ENCODE peak calls at places on chromosome 13, in four cellular contexts. Z is K562, N is HepG2, X is GM12878. V is an unnamed sample.

GRCh38 chr13:66576381-66576780 is 653.8 kb downstream of the PCDH9 start:
- DNase-seq in X (no peak), N (no peak), Z (no peak), V (no peak)

GRCh38 chr13:75050419-75051066 is 431.4 kb downstream of the TBC1D4 start:
- DNase-seq in Z (no peak), N (no peak), X (no peak), V (no peak)

GRCh38 chr13:44912617-44913016 is 76.7 kb downstream of the NUFIP1 start:
- DNase-seq in X (no peak), Z (no peak), N (no peak), V (no peak)

GRCh38 chr13:81048026-81048461 is 707.1 kb upstream of the SPRY2 start:
- DNase-seq in Z (no peak), X (peak), N (no peak), V (no peak)

GRCh38 chr13:31972453-31972852 is 59.1 kb upstream of the FRY start:
- DNase-seq in N (no peak), Z (no peak), X (no peak), V (no peak)

GRCh38 chr13:111531505-111531904 is 211.1 kb downstream of the TEX29 start:
- DNase-seq in Z (no peak), X (no peak), N (no peak), V (no peak)

GRCh38 chr13:52463526-52463925 is 8.2 kb downstream of the CKAP2 start:
- DNase-seq in Z (no peak), N (no peak), X (no peak), V (no peak)

GRCh38 chr13:46595136-46595917 is 42.4 kb downstream of the LRCH1 start:
- DNase-seq in N (no peak), Z (no peak), X (no peak), V (no peak)

GRCh38 chr13:51734786-51735185 is 69.2 kb downstream of the DHRS12 start:
- DNase-seq in N (no peak), Z (no peak), X (no peak), V (no peak)

GRCh38 chr13:32001392-32001768 is 30.2 kb upstream of the FRY start:
- DNase-seq in X (no peak), Z (peak), N (peak), V (peak)

GRCh38 chr13:45333973-45334922 is 6.7 kb downstream of the TPT1 start:
- DNase-seq in X (no peak), Z (no peak), N (no peak), V (no peak)

GRCh38 chr13:108266316-108266936 is 3.1 kb upstream of the TNFSF13B start:
- DNase-seq in Z (no peak), X (no peak), N (no peak), V (no peak)

GRCh38 chr13:96958286-96958891 is 35.9 kb downstream of the OXGR1 start:
- DNase-seq in Z (peak), N (peak), X (no peak), V (no peak)

GRCh38 chr13:80313668-80314278 is 27.2 kb downstream of the SPRY2 start:
- DNase-seq in Z (no peak), X (no peak), N (no peak), V (no peak)

GRCh38 chr13:68551701-68552522 is 1321.8 kb upstream of the PCDH9 start:
- DNase-seq in Z (no peak), X (no peak), N (no peak), V (no peak)

GRCh38 chr13:33745370-33746324 is 72.3 kb upstream of the RFC3 start:
- DNase-seq in N (no peak), X (no peak), Z (no peak), V (no peak)

GRCh38 chr13:110390572-110390971 is 83.5 kb downstream of the COL4A2 start:
- DNase-seq in Z (no peak), N (no peak), X (no peak), V (no peak)

GRCh38 chr13:30618186-30618937 is 642 bp downstream of the USPL1 start:
- DNase-seq in Z (no peak), N (peak), X (no peak), V (no peak)

GRCh38 chr13:35917942-35918645 is 213.1 kb downstream of the DCLK1 start:
- DNase-seq in N (no peak), X (no peak), Z (no peak), V (no peak)

GRCh38 chr13:36850790-36851438 is 31.9 kb downstream of the RFXAP start:
- DNase-seq in Z (no peak), X (no peak), N (peak), V (peak)

GRCh38 chr13:93183302-93183701 is 43.3 kb upstream of the GPC6 start:
- DNase-seq in N (no peak), X (no peak), Z (no peak), V (peak)

GRCh38 chr13:77674802-77675201 is 22.7 kb upstream of the SLAIN1 start:
- DNase-seq in Z (no peak), N (no peak), X (no peak), V (no peak)

GRCh38 chr13:103275079-103275478 is 208.9 kb upstream of the SLC10A2 start:
- DNase-seq in Z (no peak), N (no peak), X (no peak), V (no peak)

GRCh38 chr13:39281539-39282150 is 243.4 kb downstream of the NHLRC3 start:
- DNase-seq in N (peak), X (no peak), Z (no peak), V (no peak)

GRCh38 chr13:70723732-70724131 is 615.5 kb upstream of the KLHL1 start:
- DNase-seq in N (peak), Z (no peak), X (no peak), V (no peak)

GRCh38 chr13:30711375-30711774 is 24.0 kb upstream of the ALOX5AP start:
- DNase-seq in Z (no peak), N (no peak), X (no peak), V (no peak)

GRCh38 chr13:99722931-99723330 is 221.7 kb downstream of the TM9SF2 start:
- DNase-seq in X (peak), Z (no peak), N (no peak), V (no peak)

GRCh38 chr13:72004236-72004635 is 137.2 kb upstream of the DACH1 start:
- DNase-seq in N (no peak), Z (no peak), X (no peak), V (no peak)

GRCh38 chr13:109625156-109625555 is 161.2 kb downstream of the IRS2 start:
- DNase-seq in X (no peak), Z (no peak), N (no peak), V (no peak)

GRCh38 chr13:39284801-39285388 is 246.6 kb downstream of the NHLRC3 start:
- DNase-seq in N (no peak), Z (no peak), X (no peak), V (no peak)

GRCh38 chr13:79966502-79966901 is 374.4 kb downstream of the SPRY2 start:
- DNase-seq in N (no peak), X (no peak), Z (no peak), V (peak)

GRCh38 chr13:40490086-40490723 is 176.2 kb downstream of the FOXO1 start:
- DNase-seq in N (no peak), Z (no peak), X (no peak), V (no peak)

GRCh38 chr13:45325806-45326205 is 15.2 kb downstream of the TPT1 start:
- DNase-seq in X (no peak), Z (no peak), N (peak), V (no peak)

GRCh38 chr13:41224113-41225110 is 30.0 kb upstream of the KBTBD7 start:
- DNase-seq in X (no peak), Z (no peak), N (no peak), V (no peak)

GRCh38 chr13:84208251-84208650 is 326.0 kb upstream of the SLITRK1 start:
- DNase-seq in Z (no peak), N (no peak), X (no peak), V (no peak)

GRCh38 chr13:76067850-76068249 is 431.7 kb downstream of the LMO7 start:
- DNase-seq in N (no peak), Z (no peak), X (no peak), V (no peak)
- TF ChIP-seq TCF7 in N (no peak), Z (no peak), X (no peak), V (no peak)

GRCh38 chr13:105702441-105702840 is 833.0 kb downstream of the EFNB2 start:
- DNase-seq in X (no peak), Z (no peak), N (no peak), V (no peak)
- TF ChIP-seq TCF7 in X (no peak), Z (no peak), N (no peak), V (no peak)

DNA sequence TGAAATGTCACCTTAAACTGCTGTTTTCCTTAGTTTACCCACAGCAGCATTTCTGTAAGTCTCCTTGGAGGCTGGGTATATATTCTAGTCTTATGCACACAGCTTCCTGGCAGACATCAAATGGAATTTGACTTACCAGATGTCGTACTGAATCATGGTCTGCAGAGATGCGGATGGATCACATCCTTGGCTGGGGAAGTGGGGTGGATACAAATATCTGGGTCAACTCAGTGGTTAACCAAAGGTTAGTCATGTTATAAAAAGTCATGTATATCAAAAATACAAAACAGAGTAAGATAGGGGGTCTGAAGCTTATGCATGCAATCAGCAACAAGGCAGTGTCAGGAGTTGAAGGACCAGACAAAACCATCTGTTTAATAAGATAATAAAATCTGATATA is 61.8 kb downstream of the WASF3 start:
- DNase-seq in N (no peak), X (no peak), Z (no peak), V (no peak)
- TF ChIP-seq TCF7 in N (no peak), X (no peak), Z (no peak), V (no peak)

GRCh38 chr13:21590231-21590630 is 13.7 kb downstream of the MICU2 start:
- DNase-seq in Z (no peak), N (no peak), X (no peak), V (no peak)

GRCh38 chr13:21594715-21595545 is 9.0 kb downstream of the MICU2 start:
- DNase-seq in Z (no peak), X (no peak), N (no peak), V (no peak)

GRCh38 chr13:21596722-21597121 is 7.2 kb downstream of the MICU2 start:
- DNase-seq in X (no peak), N (no peak), Z (no peak), V (no peak)

DNA sequence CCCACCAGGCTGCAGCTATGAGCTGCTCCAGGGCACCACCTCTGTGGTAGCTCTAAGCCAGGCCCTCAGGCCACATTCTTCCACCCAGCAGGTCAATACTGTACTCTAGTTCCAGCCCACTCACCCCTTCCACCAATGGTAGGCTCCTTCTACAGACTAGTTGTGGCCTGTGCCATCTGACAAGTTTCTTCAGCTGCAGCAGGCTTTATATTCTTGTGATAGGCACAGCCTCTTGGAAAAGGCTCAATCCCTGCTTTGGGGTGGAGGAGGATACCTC is 8.5 kb downstream of the MICU2 start:
- DNase-seq in N (no peak), Z (no peak), X (peak), V (no peak)
- TF ChIP-seq TCF7 in N (no peak), Z (no peak), X (no peak), V (no peak)

DNA sequence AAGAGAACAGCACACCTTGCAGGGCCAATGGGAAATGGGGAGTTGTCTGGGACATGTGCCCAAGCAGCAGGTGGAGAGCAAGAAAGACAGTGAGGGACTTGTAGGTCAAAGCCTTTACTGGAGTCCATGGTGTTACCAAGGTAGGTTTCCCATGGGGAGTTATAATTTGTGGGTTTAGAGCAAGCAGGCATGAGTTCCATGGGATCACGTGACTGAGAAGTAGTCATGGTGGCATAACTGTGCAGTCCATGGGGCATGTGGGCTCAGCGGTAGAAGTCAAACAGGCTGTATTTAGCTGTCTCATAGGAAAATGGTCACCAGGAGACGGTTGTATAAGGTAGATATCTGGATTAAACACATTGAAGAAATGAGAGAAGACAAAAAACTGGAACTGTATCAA is 715.1 kb downstream of the SLITRK1 start:
- DNase-seq in Z (no peak), X (no peak), N (no peak), V (no peak)
- TF ChIP-seq TCF7 in Z (no peak), X (no peak), N (no peak), V (no peak)

DNA sequence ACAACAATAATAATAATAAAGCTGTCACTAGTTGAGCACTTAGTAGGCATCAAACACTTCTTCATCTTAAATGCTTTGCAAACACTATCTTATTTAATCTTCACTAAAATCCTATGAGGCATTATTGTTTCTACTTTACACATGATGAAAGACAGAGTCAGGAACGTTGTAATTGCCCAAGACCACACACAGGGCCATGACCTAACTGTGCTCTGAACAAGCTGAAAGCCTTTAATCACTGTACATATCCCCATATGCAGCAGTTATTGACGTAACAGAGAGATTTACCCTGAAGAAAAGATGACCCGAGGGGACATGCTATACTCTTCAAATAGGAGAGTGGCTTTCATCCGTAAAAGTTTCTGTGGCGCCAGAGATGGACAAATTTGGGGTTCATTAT is 53.0 kb downstream of the SACS start:
- DNase-seq in Z (no peak), X (no peak), N (no peak), V (no peak)
- TF ChIP-seq TCF7 in Z (no peak), X (no peak), N (no peak), V (no peak)

DNA sequence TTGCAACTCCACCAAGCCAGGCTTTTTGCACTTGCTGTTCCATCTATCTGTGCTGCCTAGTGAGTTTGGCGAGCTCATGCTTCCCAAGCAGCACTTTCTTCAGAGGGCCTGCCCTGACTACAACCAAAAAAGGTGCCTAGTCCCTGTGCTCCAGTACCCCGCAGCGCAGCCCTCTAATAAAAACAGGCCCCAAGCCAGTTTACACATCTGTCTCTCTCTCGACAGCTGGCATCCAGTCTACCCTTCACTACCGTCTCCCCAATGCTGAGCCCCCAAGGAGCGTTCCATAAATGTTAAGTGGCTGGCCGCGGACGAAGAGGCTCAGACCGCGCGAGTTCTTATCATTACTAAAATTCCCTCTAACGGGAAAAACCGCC is 512 bp downstream of the MED4 start:
- DNase-seq in Z (no peak), X (no peak), N (no peak), V (no peak)
- TF ChIP-seq TCF7 in Z (no peak), X (no peak), N (no peak), V (no peak)

DNA sequence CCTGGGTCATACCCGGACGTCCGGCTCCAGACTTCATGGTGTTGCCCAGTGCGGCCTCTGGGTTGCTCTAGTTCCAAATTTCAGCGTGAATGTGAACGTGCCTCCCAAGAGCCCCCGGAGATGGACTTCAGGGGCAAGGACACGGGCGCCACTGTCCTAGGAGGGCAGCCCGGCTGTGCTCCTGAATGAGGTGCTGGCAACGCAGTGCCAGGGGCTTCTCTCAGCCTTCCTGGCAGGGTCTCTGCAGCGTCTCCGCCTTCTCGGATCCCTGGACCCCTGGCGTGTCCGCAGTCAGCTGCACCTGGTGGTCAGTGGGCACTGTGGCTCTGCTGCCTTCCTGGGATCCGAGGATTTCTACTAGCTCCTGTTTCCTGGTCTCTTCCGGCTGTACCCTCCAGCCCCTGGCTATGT is 101.7 kb upstream of the MCF2L start:
- DNase-seq in N (no peak), Z (no peak), X (no peak), V (no peak)
- TF ChIP-seq TCF7 in N (no peak), Z (no peak), X (no peak), V (no peak)

GRCh38 chr13:50107205-50107604 is 92.0 kb downstream of the KCNRG start:
- DNase-seq in Z (no peak), N (no peak), X (no peak), V (no peak)
- TF ChIP-seq TCF7 in Z (no peak), N (no peak), X (no peak), V (no peak)

DNA sequence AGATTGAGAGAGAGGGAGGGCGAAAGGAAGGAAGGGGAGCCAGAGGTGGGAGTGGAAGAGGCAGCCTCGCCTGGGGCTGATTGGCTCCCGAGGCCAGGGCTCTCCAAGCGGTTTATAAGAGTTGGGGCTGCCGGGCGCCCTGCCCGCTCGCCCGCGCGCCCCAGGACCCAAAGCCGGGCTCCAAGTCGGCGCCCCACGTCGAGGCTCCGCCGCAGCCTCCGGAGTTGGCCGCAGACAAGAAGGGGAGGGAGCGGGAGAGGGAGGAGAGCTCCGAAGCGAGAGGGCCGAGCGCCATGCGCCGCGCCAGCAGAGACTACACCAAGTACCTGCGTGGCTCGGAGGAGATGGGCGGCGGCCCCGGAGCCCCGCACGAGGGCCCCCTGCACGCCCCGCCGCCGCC is at the start of gene TNFSF11:
- DNase-seq in N (no peak), X (no peak), Z (no peak), V (peak)
- TF ChIP-seq TCF7 in N (no peak), X (no peak), Z (no peak), V (no peak)

V was measured in WTC11.